ENCODE peak calls at places on chromosomes 7 and 10, in four cellular contexts. One of them, this sample, is unnamed.

GRCh38 chr7:111357691-111358090 is 204.6 kb downstream of the IMMP2L start:
- DNase-seq in transverse colon: no peak
- DNase-seq in GM12892: no peak
- DNase-seq in K562: no peak
- DNase-seq in this sample: no peak

GRCh38 chr7:131557521-131558385 is 1.3 kb upstream of the PODXL start:
- DNase-seq in transverse colon: peak
- DNase-seq in GM12892: no peak
- DNase-seq in K562: no peak
- DNase-seq in this sample: no peak

GRCh38 chr10:133062635-133063034 is 25.1 kb upstream of the ADGRA1 start:
- DNase-seq in transverse colon: no peak
- DNase-seq in GM12892: no peak
- DNase-seq in K562: no peak
- DNase-seq in this sample: no peak

GRCh38 chr10:63498665-63499064 is 22.5 kb upstream of the REEP3 start:
- DNase-seq in transverse colon: no peak
- DNase-seq in GM12892: no peak
- DNase-seq in K562: no peak
- DNase-seq in this sample: no peak

GRCh38 chr10:91705948-91706670 is 73.2 kb upstream of the PPP1R3C start:
- DNase-seq in transverse colon: no peak
- DNase-seq in GM12892: no peak
- DNase-seq in K562: no peak
- DNase-seq in this sample: no peak

GRCh38 chr10:102241444-102242117 is at the start of gene PITX3:
- DNase-seq in transverse colon: peak
- DNase-seq in GM12892: peak
- DNase-seq in K562: peak
- DNase-seq in this sample: peak

GRCh38 chr10:110803830-110804338 is 67.8 kb upstream of the PDCD4 start:
- DNase-seq in transverse colon: peak
- DNase-seq in GM12892: no peak
- DNase-seq in K562: peak
- DNase-seq in this sample: no peak

GRCh38 chr10:3248526-3249255 is 76.1 kb upstream of the PITRM1 start:
- DNase-seq in transverse colon: no peak
- DNase-seq in GM12892: no peak
- DNase-seq in K562: no peak
- DNase-seq in this sample: no peak

GRCh38 chr10:16602104-16602735 is 80.5 kb upstream of the C1QL3 start:
- DNase-seq in transverse colon: no peak
- DNase-seq in GM12892: no peak
- DNase-seq in K562: no peak
- DNase-seq in this sample: no peak

GRCh38 chr10:44278669-44279337 is 106.1 kb downstream of the CXCL12 start:
- DNase-seq in transverse colon: no peak
- DNase-seq in GM12892: no peak
- DNase-seq in K562: no peak
- DNase-seq in this sample: no peak

GRCh38 chr7:122652851-122653250 is 46.1 kb downstream of the RNF133 start:
- DNase-seq in transverse colon: no peak
- DNase-seq in GM12892: no peak
- DNase-seq in K562: no peak
- DNase-seq in this sample: no peak

GRCh38 chr10:51667992-51668689 is 31.3 kb downstream of the CSTF2T start:
- DNase-seq in transverse colon: no peak
- DNase-seq in GM12892: no peak
- DNase-seq in K562: no peak
- DNase-seq in this sample: no peak

GRCh38 chr10:132095403-132096113 is 29.8 kb downstream of the JAKMIP3 start:
- DNase-seq in transverse colon: no peak
- DNase-seq in GM12892: no peak
- DNase-seq in K562: no peak
- DNase-seq in this sample: no peak

GRCh38 chr10:61001731-61002122 is 57.7 kb upstream of the RHOBTB1 start:
- DNase-seq in transverse colon: no peak
- DNase-seq in GM12892: no peak
- DNase-seq in K562: no peak
- DNase-seq in this sample: no peak

GRCh38 chr7:150966002-150966401 is 12.1 kb downstream of the KCNH2 start:
- DNase-seq in transverse colon: no peak
- DNase-seq in GM12892: no peak
- DNase-seq in K562: peak
- DNase-seq in this sample: no peak

GRCh38 chr10:91691255-91691654 is 58.4 kb upstream of the PPP1R3C start:
- DNase-seq in transverse colon: no peak
- DNase-seq in GM12892: no peak
- DNase-seq in K562: no peak
- DNase-seq in this sample: peak

GRCh38 chr10:78025685-78026364 is 3.5 kb downstream of the POLR3A start:
- DNase-seq in transverse colon: no peak
- DNase-seq in GM12892: no peak
- DNase-seq in K562: no peak
- DNase-seq in this sample: no peak

GRCh38 chr7:28093617-28094232 is 86.9 kb downstream of the JAZF1 start:
- DNase-seq in transverse colon: peak
- DNase-seq in GM12892: no peak
- DNase-seq in K562: peak
- DNase-seq in this sample: no peak

GRCh38 chr7:107878636-107879035 is 12.3 kb upstream of the DLD start:
- DNase-seq in transverse colon: no peak
- DNase-seq in GM12892: no peak
- DNase-seq in K562: no peak
- DNase-seq in this sample: no peak

GRCh38 chr7:55400191-55400590 is 35.1 kb downstream of the LANCL2 start:
- DNase-seq in transverse colon: no peak
- DNase-seq in GM12892: no peak
- DNase-seq in K562: no peak
- DNase-seq in this sample: no peak

GRCh38 chr10:31032515-31033132 is 959 bp upstream of the ZNF438 start:
- DNase-seq in transverse colon: peak
- DNase-seq in GM12892: no peak
- DNase-seq in K562: no peak
- DNase-seq in this sample: no peak

GRCh38 chr10:31033166-31033565 is 1.5 kb upstream of the ZNF438 start:
- DNase-seq in transverse colon: no peak
- DNase-seq in GM12892: no peak
- DNase-seq in K562: no peak
- DNase-seq in this sample: peak

GRCh38 chr10:31030800-31031199 is 865 bp downstream of the ZNF438 start:
- DNase-seq in transverse colon: no peak
- DNase-seq in GM12892: no peak
- DNase-seq in K562: no peak
- DNase-seq in this sample: no peak

GRCh38 chr10:31031205-31031665 is 430 bp downstream of the ZNF438 start:
- DNase-seq in transverse colon: no peak
- DNase-seq in GM12892: peak
- DNase-seq in K562: peak
- DNase-seq in this sample: no peak

GRCh38 chr10:31031666-31032514 is at the start of gene ZNF438:
- DNase-seq in transverse colon: peak
- DNase-seq in GM12892: peak
- DNase-seq in K562: peak
- DNase-seq in this sample: peak
- TF ChIP-seq POLR2A in transverse colon: peak
- TF ChIP-seq POLR2A in GM12892: peak
- TF ChIP-seq POLR2A in K562: peak
- TF ChIP-seq POLR2A in this sample: peak

GRCh38 chr10:97849491-97850402 is at the start of gene GOLGA7B:
- DNase-seq in transverse colon: peak
- DNase-seq in GM12892: peak
- DNase-seq in K562: peak
- DNase-seq in this sample: no peak
- TF ChIP-seq POLR2AphosphoS5 in transverse colon: no peak
- TF ChIP-seq POLR2AphosphoS5 in GM12892: no peak
- TF ChIP-seq POLR2AphosphoS5 in K562: no peak
- TF ChIP-seq POLR2AphosphoS5 in this sample: no peak

GRCh38 chr7:1558841-1559625 is 3.0 kb upstream of the TMEM184A start:
- DNase-seq in transverse colon: peak
- DNase-seq in GM12892: no peak
- DNase-seq in K562: no peak
- DNase-seq in this sample: no peak
- TF ChIP-seq POLR2A in transverse colon: no peak
- TF ChIP-seq POLR2A in GM12892: no peak
- TF ChIP-seq POLR2A in K562: no peak
- TF ChIP-seq POLR2A in this sample: no peak

GRCh38 chr7:47153076-47153475 is 428.8 kb downstream of the TNS3 start:
- DNase-seq in transverse colon: no peak
- DNase-seq in GM12892: no peak
- DNase-seq in K562: no peak
- DNase-seq in this sample: no peak
- TF ChIP-seq POLR2AphosphoS5 in transverse colon: no peak
- TF ChIP-seq POLR2AphosphoS5 in GM12892: no peak
- TF ChIP-seq POLR2AphosphoS5 in K562: no peak
- TF ChIP-seq POLR2AphosphoS5 in this sample: peak

This sample was measured in esophagus muscularis mucosa.